ENCODE peak calls at places on chromosome 1, in nine cellular contexts. R is GM23248; O is activated naive CD4-positive, alpha-beta T cell treated with anti-CD3 and anti-CD28 coated beads, Interleukin-2, amount 10 ng/mL, durations not matched to agents 7 days and 5 days; K is Ammon's horn; Z is NCI-H1105 treated with DMSO at 0.1 percent for 48 hours; E is NCI-H345; F is H7; G is GM12891; A is hypothalamus. U is an unnamed sample.

GRCh38 chr1:72186733-72187307 is 95.5 kb downstream of the NEGR1 start:
- DNase-seq in R (peak), O (no peak), K (peak), Z (peak), E (peak), F (peak), G (no peak), A (no peak), U (no peak)

GRCh38 chr1:21672478-21673276 is 3.5 kb upstream of the RAP1GAP start:
- DNase-seq in R (peak), O (no peak), K (no peak), Z (no peak), E (no peak), F (peak), G (no peak), A (no peak), U (no peak)

GRCh38 chr1:153534933-153535663 is 693 bp downstream of the S100A6 start:
- DNase-seq in R (peak), O (peak), K (no peak), Z (no peak), E (peak), F (peak), G (no peak), A (no peak), U (no peak)

GRCh38 chr1:25774921-25775774 is 24.8 kb upstream of the SELENON start:
- DNase-seq in R (no peak), O (peak), K (no peak), Z (peak), E (peak), F (peak), G (no peak), A (no peak), U (no peak)

GRCh38 chr1:22709891-22710687 is 550 bp upstream of the EPHB2 start:
- DNase-seq in R (peak), O (no peak), K (peak), Z (peak), E (peak), F (peak), G (no peak), A (peak), U (no peak)

GRCh38 chr1:180580237-180580636 is 21.5 kb downstream of the OVAAL start:
- DNase-seq in R (peak), O (no peak), K (no peak), Z (peak), E (no peak), F (no peak), G (no peak), A (peak), U (no peak)

GRCh38 chr1:87219141-87219540 is 109.5 kb upstream of the LMO4 start:
- DNase-seq in R (no peak), O (no peak), K (no peak), Z (no peak), E (no peak), F (no peak), G (no peak), A (no peak), U (no peak)

GRCh38 chr1:21534674-21535378 is 25.6 kb downstream of the ALPL start:
- DNase-seq in R (peak), O (peak), K (no peak), Z (peak), E (no peak), F (peak), G (peak), A (no peak), U (no peak)

GRCh38 chr1:64823691-64824476 is 79.0 kb downstream of the RAVER2 start:
- DNase-seq in R (peak), O (peak), K (peak), Z (peak), E (peak), F (peak), G (no peak), A (peak), U (peak)

GRCh38 chr1:96944743-96945142 is 223.2 kb downstream of the PTBP2 start:
- DNase-seq in R (no peak), O (no peak), K (no peak), Z (no peak), E (no peak), F (no peak), G (no peak), A (no peak), U (no peak)